ENCODE peak calls at places on chromosomes 12 and 14, in five cellular contexts. K is OCI-M1; Z is fibroblast of the aortic adventitia; D is activated effector memory CD4-positive, alpha-beta T cell treated with Interleukin-2 at 50 U/mL for 16 hours; W is ureter. V is an unnamed sample.

GRCh38 chr12:21773263-21773741 is 1.2 kb downstream of the KCNJ8 start:
- DNase-seq in K (peak), Z (peak), D (no peak), W (peak), V (no peak)

GRCh38 chr14:32980178-32980886 is 41.7 kb downstream of the NPAS3 start:
- DNase-seq in K (no peak), Z (no peak), D (no peak), W (no peak), V (no peak)

GRCh38 chr12:49369723-49370145 is 2.5 kb downstream of the SPATS2 start:
- DNase-seq in K (peak), Z (peak), D (no peak), W (no peak), V (no peak)

GRCh38 chr14:88825503-88825902 is 1.1 kb downstream of the TTC8 start:
- DNase-seq in K (no peak), Z (no peak), D (no peak), W (no peak), V (no peak)

GRCh38 chr14:36518586-36519430 is 1.2 kb downstream of the NKX2-1 start:
- DNase-seq in K (no peak), Z (no peak), D (no peak), W (no peak), V (no peak)

GRCh38 chr12:9936597-9936996 is 4.4 kb upstream of the CLEC2A start:
- DNase-seq in K (no peak), Z (no peak), D (no peak), W (no peak), V (no peak)

GRCh38 chr12:6432991-6433390 is 11.8 kb upstream of the CD27 start:
- DNase-seq in K (no peak), Z (no peak), D (no peak), W (no peak), V (no peak)

GRCh38 chr14:95828649-95829265 is 47.9 kb upstream of the TUNAR start:
- DNase-seq in K (no peak), Z (no peak), D (no peak), W (no peak), V (no peak)

GRCh38 chr14:100530270-100531072 is 56.7 kb downstream of the BEGAIN start:
- DNase-seq in K (no peak), Z (no peak), D (no peak), W (peak), V (no peak)

GRCh38 chr14:92747701-92748258 is 647 bp downstream of the LGMN start:
- DNase-seq in K (no peak), Z (peak), D (no peak), W (no peak), V (no peak)

GRCh38 chr14:95544588-95544987 is 9.7 kb downstream of the GLRX5 start:
- DNase-seq in K (no peak), Z (no peak), D (no peak), W (no peak), V (no peak)

GRCh38 chr12:53327435-53328042 is 6.1 kb upstream of the AAAS start:
- DNase-seq in K (peak), Z (peak), D (no peak), W (no peak), V (no peak)

GRCh38 chr12:6603095-6603567 is 4.0 kb downstream of the CHD4 start:
- DNase-seq in K (no peak), Z (peak), D (peak), W (no peak), V (no peak)

GRCh38 chr14:50050171-50050570 is 66.2 kb downstream of the VCPKMT start:
- DNase-seq in K (no peak), Z (no peak), D (no peak), W (no peak), V (no peak)

GRCh38 chr14:67512463-67513134 is 20.5 kb upstream of the PLEKHH1 start:
- DNase-seq in K (no peak), Z (no peak), D (no peak), W (no peak), V (no peak)

GRCh38 chr12:981956-982355 is 9.1 kb upstream of the ERC1 start:
- DNase-seq in K (peak), Z (peak), D (no peak), W (no peak), V (no peak)

GRCh38 chr14:75982724-75983358 is 1.0 kb upstream of the TGFB3 start:
- DNase-seq in K (peak), Z (peak), D (no peak), W (peak), V (no peak)

GRCh38 chr14:76040704-76041103 is 55.1 kb downstream of the IFT43 start:
- DNase-seq in K (no peak), Z (no peak), D (no peak), W (no peak), V (no peak)

GRCh38 chr14:20469890-20470858 is 968 bp downstream of the PNP start:
- DNase-seq in K (peak), Z (peak), D (peak), W (no peak), V (peak)

GRCh38 chr14:52077261-52077984 is 8.6 kb upstream of the NID2 start:
- DNase-seq in K (no peak), Z (peak), D (no peak), W (no peak), V (no peak)

GRCh38 chr14:43539210-43539609 is 967.9 kb downstream of the FSCB start:
- DNase-seq in K (peak), Z (peak), D (no peak), W (no peak), V (no peak)

GRCh38 chr12:123813349-123813748 is 51.2 kb downstream of the DNAH10 start:
- DNase-seq in K (no peak), Z (peak), D (no peak), W (no peak), V (no peak)

GRCh38 chr14:76464856-76465255 is 88.9 kb downstream of the ESRRB start:
- DNase-seq in K (no peak), Z (no peak), D (no peak), W (no peak), V (no peak)

GRCh38 chr12:102955926-102956737 is 1.3 kb upstream of the ASCL1 start:
- DNase-seq in K (no peak), Z (no peak), D (no peak), W (no peak), V (no peak)

GRCh38 chr14:69713976-69714716 is 52.8 kb upstream of the SRSF5 start:
- DNase-seq in K (no peak), Z (no peak), D (no peak), W (no peak), V (no peak)

GRCh38 chr14:65502676-65503124 is 90.2 kb downstream of the FUT8 start:
- DNase-seq in K (peak), Z (peak), D (no peak), W (no peak), V (no peak)

GRCh38 chr12:52032797-52033505 is 18.3 kb upstream of the NR4A1 start:
- DNase-seq in K (peak), Z (peak), D (peak), W (peak), V (peak)

GRCh38 chr12:87216436-87216835 is 812.8 kb downstream of the C12orf50 start:
- DNase-seq in K (no peak), Z (peak), D (no peak), W (no peak), V (no peak)

GRCh38 chr12:108728820-108729611 is 2.3 kb downstream of the CORO1C start:
- DNase-seq in K (peak), Z (peak), D (no peak), W (no peak), V (no peak)

GRCh38 chr14:56751471-56751870 is 58.8 kb downstream of the OTX2 start:
- DNase-seq in K (no peak), Z (no peak), D (no peak), W (no peak), V (no peak)